ENCODE peak calls at places on chromosomes 13 and 19, in nine cellular contexts. K is brain microvascular endothelial cell, R is thoracic aorta, E is GM20000, I is choroid plexus epithelial cell, B is A549, S is lower leg skin, Z is heart right ventricle, X is H9. D is an unnamed sample.

GRCh38 chr19:5339470-5339949 is 1.1 kb downstream of the PTPRS start:
- DNase-seq in K (no peak), R (no peak), E (peak; percentile 61), I (no peak), B (no peak), S (no peak), Z (no peak), X (no peak), D (no peak)

GRCh38 chr13:79483302-79483701 is 2.3 kb downstream of the NDFIP2 start:
- DNase-seq in K (peak; percentile 16), R (no peak), E (no peak), I (peak; percentile 58), B (no peak), S (no peak), Z (no peak), X (no peak), D (no peak)

GRCh38 chr19:55088543-55089265 is 13.0 kb downstream of the EPS8L1 start:
- DNase-seq in K (peak; percentile 66), R (peak; percentile 37), E (peak; percentile 89), I (peak; percentile 70), B (peak; percentile 81), S (no peak), Z (peak; percentile 85), X (peak; percentile 86), D (peak; percentile 65)

GRCh38 chr13:80116107-80116506 is 224.8 kb downstream of the SPRY2 start:
- DNase-seq in K (peak; percentile 49), R (no peak), E (no peak), I (peak; percentile 76), B (no peak), S (no peak), Z (no peak), X (no peak), D (no peak)

GRCh38 chr13:78100481-78100880 is 181.8 kb upstream of the EDNRB start:
- DNase-seq in K (no peak), R (no peak), E (no peak), I (no peak), B (no peak), S (no peak), Z (no peak), X (no peak), D (no peak)

GRCh38 chr19:19937403-19937802 is 36.7 kb downstream of the ZNF93 start:
- DNase-seq in K (no peak), R (no peak), E (no peak), I (no peak), B (no peak), S (no peak), Z (no peak), X (no peak), D (no peak)

GRCh38 chr19:45469835-45470146 is 2.0 kb downstream of the FOSB start:
- DNase-seq in K (no peak), R (peak; percentile 80), E (peak; percentile 90), I (peak; percentile 24), B (no peak), S (no peak), Z (no peak), X (no peak), D (peak; percentile 90)

GRCh38 chr19:5778402-5778801 is 6.1 kb downstream of the PRR22 start:
- DNase-seq in K (no peak), R (no peak), E (peak; percentile 1), I (no peak), B (no peak), S (no peak), Z (no peak), X (no peak), D (no peak)

GRCh38 chr13:113545455-113545930 is 39.1 kb upstream of the TFDP1 start:
- DNase-seq in K (peak; percentile 22), R (no peak), E (no peak), I (peak; percentile 59), B (no peak), S (no peak), Z (no peak), X (peak; percentile 24), D (no peak)

GRCh38 chr13:20428666-20429644 is 96.7 kb downstream of the CRYL1 start:
- DNase-seq in K (no peak), R (no peak), E (no peak), I (no peak), B (no peak), S (no peak), Z (no peak), X (no peak), D (peak; percentile 25)

GRCh38 chr13:53105881-53106280 is 77.3 kb downstream of the OLFM4 start:
- DNase-seq in K (no peak), R (no peak), E (no peak), I (no peak), B (no peak), S (no peak), Z (no peak), X (no peak), D (no peak)

GRCh38 chr19:16628984-16629691 is 1.1 kb upstream of the MED26 start:
- DNase-seq in K (peak; percentile 12), R (no peak), E (peak; percentile 42), I (peak; percentile 72), B (no peak), S (peak; percentile 42), Z (no peak), X (no peak), D (peak; percentile 80)

GRCh38 chr19:33938821-33939220 is 142.2 kb downstream of the KCTD15 start:
- DNase-seq in K (no peak), R (no peak), E (no peak), I (no peak), B (no peak), S (no peak), Z (no peak), X (no peak), D (no peak)

GRCh38 chr13:30580852-30581502 is 36.7 kb upstream of the USPL1 start:
- DNase-seq in K (no peak), R (no peak), E (no peak), I (no peak), B (no peak), S (no peak), Z (no peak), X (no peak), D (no peak)

GRCh38 chr13:48892311-48892710 is 83.4 kb upstream of the FNDC3A start:
- DNase-seq in K (peak; percentile 76), R (no peak), E (peak; percentile 11), I (peak; percentile 92), B (peak; percentile 36), S (no peak), Z (no peak), X (no peak), D (peak; percentile 38)

GRCh38 chr19:2355168-2356035 is 4.7 kb upstream of the TMPRSS9 start:
- DNase-seq in K (no peak), R (no peak), E (no peak), I (no peak), B (no peak), S (no peak), Z (no peak), X (no peak), D (no peak)

GRCh38 chr13:92355213-92355612 is 871.4 kb upstream of the GPC6 start:
- DNase-seq in K (peak; percentile 32), R (no peak), E (no peak), I (peak; percentile 86), B (no peak), S (no peak), Z (no peak), X (peak; percentile 43), D (no peak)

DNA sequence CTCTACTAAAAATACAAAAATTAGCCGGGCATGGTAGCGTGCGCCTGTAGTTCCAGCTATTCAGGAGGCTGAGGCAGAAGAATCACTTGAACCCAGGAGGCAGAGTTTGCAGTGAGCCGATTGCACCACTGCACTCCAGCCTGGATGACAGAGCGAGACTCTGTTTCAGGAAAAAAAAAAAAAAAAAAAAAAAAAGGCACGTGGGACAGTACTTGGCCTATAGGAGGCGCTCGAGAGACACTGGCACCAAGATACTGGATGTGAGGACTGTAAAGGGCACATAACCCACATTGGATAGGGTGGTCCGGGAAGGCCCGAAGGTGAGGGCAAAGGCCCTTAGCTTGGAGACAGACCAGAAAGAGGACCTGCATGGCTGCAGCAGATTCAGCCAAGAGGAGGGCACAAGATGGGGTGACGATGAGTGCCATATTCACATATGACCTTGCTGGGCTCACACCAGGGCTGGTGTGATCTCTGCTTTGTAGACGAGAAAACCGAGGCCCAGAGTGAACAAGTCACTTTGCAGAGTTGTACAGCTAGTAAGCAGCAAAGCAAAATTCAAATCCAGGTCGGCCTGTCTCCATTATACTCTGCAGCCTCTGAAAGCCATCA is 89.4 kb downstream of the DPF1 start:
- DNase-seq in K (peak; percentile 32), R (no peak), E (peak; percentile 58), I (peak; percentile 64), B (peak; percentile 81), S (no peak), Z (no peak), X (peak; percentile 55), D (peak; percentile 63)
- TF ChIP-seq CTCF in K (peak; percentile 79), R (peak; percentile 17), E (peak; percentile 37), I (peak; percentile 72), B (peak; percentile 83), S (no peak), Z (peak; percentile 53), X (peak; percentile 76), D (peak; percentile 69)

GRCh38 chr13:103510007-103510406 is 443.8 kb upstream of the SLC10A2 start:
- DNase-seq in K (no peak), R (no peak), E (no peak), I (no peak), B (no peak), S (no peak), Z (no peak), X (no peak), D (no peak)
- TF ChIP-seq CTCF in K (no peak), R (peak; percentile 44), E (no peak), I (no peak), B (no peak), S (no peak), Z (no peak), X (peak; percentile 53), D (no peak)

GRCh38 chr19:39413269-39413902 is 917 bp downstream of the PLEKHG2 start:
- DNase-seq in K (no peak), R (no peak), E (peak; percentile 66), I (peak; percentile 50), B (peak; percentile 74), S (peak; percentile 59), Z (peak; percentile 81), X (no peak), D (peak; percentile 56)

GRCh38 chr19:39411006-39411831 is 1.2 kb upstream of the PLEKHG2 start:
- DNase-seq in K (peak; percentile 66), R (no peak), E (peak; percentile 63), I (peak; percentile 70), B (no peak), S (peak; percentile 55), Z (no peak), X (no peak), D (peak; percentile 53)

GRCh38 chr19:39412867-39413268 is 399 bp downstream of the PLEKHG2 start:
- DNase-seq in K (no peak), R (no peak), E (no peak), I (no peak), B (no peak), S (peak; percentile 87), Z (no peak), X (no peak), D (no peak)

GRCh38 chr19:39411832-39412099 is 703 bp upstream of the PLEKHG2 start:
- DNase-seq in K (peak; percentile 96), R (peak; percentile 90), E (peak; percentile 77), I (peak; percentile 96), B (peak; percentile 98), S (peak; percentile 95), Z (peak; percentile 90), X (peak; percentile 81), D (peak; percentile 94)

GRCh38 chr19:39412100-39412866 is at the start of gene PLEKHG2:
- DNase-seq in K (peak; percentile 99), R (peak; percentile 96), E (peak; percentile 99), I (peak; percentile 100), B (peak; percentile 100), S (peak; percentile 99), Z (peak; percentile 94), X (peak; percentile 99), D (peak; percentile 100)
- TF ChIP-seq CTCF in K (peak; percentile 90), R (peak; percentile 78), E (peak; percentile 54), I (peak; percentile 75), B (peak; percentile 99), S (no peak), Z (peak; percentile 87), X (peak; percentile 97), D (peak; percentile 86)

GRCh38 chr19:50154529-50154928 is 8.6 kb downstream of the IZUMO2 start:
- DNase-seq in K (no peak), R (no peak), E (no peak), I (no peak), B (no peak), S (no peak), Z (no peak), X (no peak), D (no peak)
- TF ChIP-seq CTCF in K (no peak), R (no peak), E (no peak), I (no peak), B (no peak), S (no peak), Z (no peak), X (no peak), D (no peak)